ENCODE peak calls at places on chromosomes 2 and 18, in ten cellular contexts. One of them, this sample, is unnamed. For H3K4me1, the result is how much of the 10 kb centered on the place peaks cover.

GRCh38 chr2:239852272-239852671 is 172.9 kb downstream of the NDUFA10 start:
- DNase-seq in PC-3: no peak
- DNase-seq in ovary: no peak
- DNase-seq in Karpas-422: no peak
- DNase-seq in heart right ventricle: no peak
- DNase-seq in CD8-positive, alpha-beta T cell: no peak
- DNase-seq in psoas muscle: no peak
- DNase-seq in naive thymus-derived CD4-positive, alpha-beta T cell: no peak
- DNase-seq in uterus: no peak
- DNase-seq in HCT116: no peak
- DNase-seq in this sample: peak

GRCh38 chr18:50880108-50880465 is 1.2 kb downstream of the ME2 start:
- DNase-seq in PC-3: no peak
- DNase-seq in ovary: no peak
- DNase-seq in Karpas-422: peak
- DNase-seq in heart right ventricle: no peak
- DNase-seq in CD8-positive, alpha-beta T cell: no peak
- DNase-seq in psoas muscle: no peak
- DNase-seq in naive thymus-derived CD4-positive, alpha-beta T cell: no peak
- DNase-seq in uterus: no peak
- DNase-seq in HCT116: no peak
- DNase-seq in this sample: no peak

GRCh38 chr2:200338692-200339091 is 32.2 kb downstream of the SPATS2L start:
- DNase-seq in PC-3: no peak
- DNase-seq in ovary: no peak
- DNase-seq in Karpas-422: no peak
- DNase-seq in heart right ventricle: no peak
- DNase-seq in CD8-positive, alpha-beta T cell: no peak
- DNase-seq in psoas muscle: no peak
- DNase-seq in naive thymus-derived CD4-positive, alpha-beta T cell: no peak
- DNase-seq in uterus: no peak
- DNase-seq in HCT116: no peak
- DNase-seq in this sample: no peak

GRCh38 chr2:25279091-25279651 is 62.6 kb downstream of the DNMT3A start:
- DNase-seq in PC-3: no peak
- DNase-seq in ovary: peak
- DNase-seq in Karpas-422: peak
- DNase-seq in heart right ventricle: peak
- DNase-seq in CD8-positive, alpha-beta T cell: no peak
- DNase-seq in psoas muscle: peak
- DNase-seq in naive thymus-derived CD4-positive, alpha-beta T cell: no peak
- DNase-seq in uterus: peak
- DNase-seq in HCT116: no peak
- DNase-seq in this sample: peak

GRCh38 chr2:170966648-170967396 is 37.8 kb downstream of the GORASP2 start:
- DNase-seq in PC-3: peak
- DNase-seq in ovary: no peak
- DNase-seq in Karpas-422: no peak
- DNase-seq in heart right ventricle: no peak
- DNase-seq in CD8-positive, alpha-beta T cell: no peak
- DNase-seq in psoas muscle: no peak
- DNase-seq in naive thymus-derived CD4-positive, alpha-beta T cell: no peak
- DNase-seq in uterus: no peak
- DNase-seq in HCT116: no peak
- DNase-seq in this sample: peak

GRCh38 chr2:49189512-49190225 is 35.4 kb upstream of the FSHR start:
- DNase-seq in PC-3: no peak
- DNase-seq in ovary: no peak
- DNase-seq in Karpas-422: no peak
- DNase-seq in heart right ventricle: no peak
- DNase-seq in CD8-positive, alpha-beta T cell: no peak
- DNase-seq in psoas muscle: no peak
- DNase-seq in naive thymus-derived CD4-positive, alpha-beta T cell: no peak
- DNase-seq in uterus: no peak
- DNase-seq in HCT116: no peak
- DNase-seq in this sample: no peak

GRCh38 chr2:107721178-107721577 is 105.5 kb upstream of the RGPD4 start:
- DNase-seq in PC-3: no peak
- DNase-seq in ovary: no peak
- DNase-seq in Karpas-422: no peak
- DNase-seq in heart right ventricle: no peak
- DNase-seq in CD8-positive, alpha-beta T cell: no peak
- DNase-seq in psoas muscle: no peak
- DNase-seq in naive thymus-derived CD4-positive, alpha-beta T cell: no peak
- DNase-seq in uterus: no peak
- DNase-seq in HCT116: no peak
- DNase-seq in this sample: no peak

GRCh38 chr2:133264951-133265949 is 303.0 kb downstream of the NCKAP5 start:
- DNase-seq in PC-3: peak
- DNase-seq in ovary: peak
- DNase-seq in Karpas-422: no peak
- DNase-seq in heart right ventricle: peak
- DNase-seq in CD8-positive, alpha-beta T cell: no peak
- DNase-seq in psoas muscle: peak
- DNase-seq in naive thymus-derived CD4-positive, alpha-beta T cell: no peak
- DNase-seq in uterus: no peak
- DNase-seq in HCT116: no peak
- DNase-seq in this sample: peak

DNA sequence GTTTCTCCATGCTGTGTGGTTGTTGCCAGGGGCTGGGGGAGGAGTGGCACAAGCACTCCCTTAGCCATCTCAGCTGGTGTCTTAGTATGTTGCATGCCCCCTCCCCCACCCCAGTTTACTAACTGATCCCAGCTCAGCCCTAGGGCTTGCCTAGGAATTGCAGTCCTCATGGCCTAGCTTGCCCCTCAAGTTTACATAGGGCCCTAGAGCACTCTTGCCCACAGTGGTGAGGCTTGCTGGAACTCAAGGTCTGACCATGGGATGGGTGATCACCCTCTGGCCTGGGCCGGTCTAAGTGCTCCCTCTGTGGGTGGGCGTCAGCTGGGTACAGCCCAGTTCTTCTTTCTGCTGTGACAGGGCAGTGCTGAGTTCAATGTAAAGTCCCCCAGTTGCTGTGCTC is 156.1 kb upstream of the PIEZO2 start:
- DNase-seq in PC-3: no peak
- DNase-seq in ovary: no peak
- DNase-seq in Karpas-422: no peak
- DNase-seq in heart right ventricle: no peak
- DNase-seq in CD8-positive, alpha-beta T cell: no peak
- DNase-seq in psoas muscle: no peak
- DNase-seq in naive thymus-derived CD4-positive, alpha-beta T cell: no peak
- DNase-seq in uterus: no peak
- DNase-seq in HCT116: no peak
- DNase-seq in this sample: no peak
- H3K4me1 ChIP-seq in PC-3: under half
- H3K4me1 ChIP-seq in ovary: under half
- H3K4me1 ChIP-seq in Karpas-422: under half
- H3K4me1 ChIP-seq in heart right ventricle: under half
- H3K4me1 ChIP-seq in CD8-positive, alpha-beta T cell: under half
- H3K4me1 ChIP-seq in psoas muscle: under half
- H3K4me1 ChIP-seq in naive thymus-derived CD4-positive, alpha-beta T cell: under half
- H3K4me1 ChIP-seq in uterus: under half
- H3K4me1 ChIP-seq in HCT116: under half
- H3K4me1 ChIP-seq in this sample: under half

GRCh38 chr2:178479275-178479616 is 846 bp upstream of the FKBP7 start:
- DNase-seq in PC-3: no peak
- DNase-seq in ovary: no peak
- DNase-seq in Karpas-422: no peak
- DNase-seq in heart right ventricle: no peak
- DNase-seq in CD8-positive, alpha-beta T cell: no peak
- DNase-seq in psoas muscle: no peak
- DNase-seq in naive thymus-derived CD4-positive, alpha-beta T cell: no peak
- DNase-seq in uterus: no peak
- DNase-seq in HCT116: no peak
- DNase-seq in this sample: no peak

GRCh38 chr2:178478442-178479274 is at the start of gene FKBP7:
- DNase-seq in PC-3: peak
- DNase-seq in ovary: peak
- DNase-seq in Karpas-422: peak
- DNase-seq in heart right ventricle: peak
- DNase-seq in CD8-positive, alpha-beta T cell: peak
- DNase-seq in psoas muscle: peak
- DNase-seq in naive thymus-derived CD4-positive, alpha-beta T cell: peak
- DNase-seq in uterus: peak
- DNase-seq in HCT116: peak
- DNase-seq in this sample: peak

GRCh38 chr2:178479758-178480226 is 465 bp upstream of the PLEKHA3 start:
- DNase-seq in PC-3: no peak
- DNase-seq in ovary: no peak
- DNase-seq in Karpas-422: no peak
- DNase-seq in heart right ventricle: no peak
- DNase-seq in CD8-positive, alpha-beta T cell: no peak
- DNase-seq in psoas muscle: no peak
- DNase-seq in naive thymus-derived CD4-positive, alpha-beta T cell: no peak
- DNase-seq in uterus: no peak
- DNase-seq in HCT116: no peak
- DNase-seq in this sample: no peak

GRCh38 chr2:178482437-178482836 is 2.2 kb downstream of the PLEKHA3 start:
- DNase-seq in PC-3: no peak
- DNase-seq in ovary: no peak
- DNase-seq in Karpas-422: peak
- DNase-seq in heart right ventricle: no peak
- DNase-seq in CD8-positive, alpha-beta T cell: no peak
- DNase-seq in psoas muscle: no peak
- DNase-seq in naive thymus-derived CD4-positive, alpha-beta T cell: no peak
- DNase-seq in uterus: no peak
- DNase-seq in HCT116: no peak
- DNase-seq in this sample: no peak

DNA sequence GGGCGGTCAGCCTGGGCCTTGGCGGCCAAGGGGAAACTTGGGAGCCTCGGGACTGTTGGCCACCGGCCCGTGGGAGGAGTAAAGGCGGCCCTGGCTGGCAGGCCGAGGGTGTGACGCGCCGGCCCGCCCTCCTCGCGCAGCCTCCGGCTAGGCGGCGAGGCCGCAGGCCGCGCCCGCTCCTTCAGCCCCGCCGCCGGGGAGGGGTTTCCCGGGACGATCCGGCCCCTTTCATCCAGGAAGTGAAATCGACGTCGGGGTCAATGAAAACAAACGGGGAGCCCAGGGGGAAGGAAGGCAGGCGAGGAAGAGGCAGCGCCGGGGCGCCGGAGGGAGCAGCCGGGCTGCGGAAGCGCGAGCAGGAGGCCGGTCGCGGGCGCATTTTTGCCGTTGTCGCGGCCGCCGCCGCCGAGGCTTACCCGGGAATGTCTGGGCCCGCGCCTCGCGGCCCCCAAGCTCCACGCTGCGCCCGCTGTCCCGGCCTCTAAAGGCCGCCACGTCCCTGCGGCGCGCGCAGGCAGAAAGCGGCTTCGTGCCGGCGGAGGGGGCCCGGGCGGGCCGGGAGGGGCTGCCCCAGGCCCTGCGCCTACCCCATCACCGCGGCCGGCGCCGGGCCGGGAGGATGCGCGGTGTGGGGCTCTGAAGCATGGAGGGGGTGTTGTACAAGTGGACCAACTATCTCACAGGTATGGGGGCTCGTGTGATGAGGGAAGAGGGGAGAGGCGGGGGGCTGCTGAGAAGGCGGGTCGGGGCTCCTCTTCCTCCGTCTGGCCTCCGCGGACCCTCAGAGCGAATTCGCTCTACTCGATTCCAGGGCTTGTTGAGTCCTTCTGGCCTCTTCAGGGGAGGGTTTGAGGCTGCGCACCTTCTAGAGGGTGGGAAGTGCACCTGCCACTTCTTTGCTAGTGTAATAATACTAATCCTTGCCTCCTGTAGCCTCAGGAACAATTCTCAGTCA is at the start of gene PLEKHA3:
- DNase-seq in PC-3: peak
- DNase-seq in ovary: peak
- DNase-seq in Karpas-422: peak
- DNase-seq in heart right ventricle: peak
- DNase-seq in CD8-positive, alpha-beta T cell: peak
- DNase-seq in psoas muscle: peak
- DNase-seq in naive thymus-derived CD4-positive, alpha-beta T cell: peak
- DNase-seq in uterus: peak
- DNase-seq in HCT116: peak
- DNase-seq in this sample: peak
- H3K4me1 ChIP-seq in PC-3: under half
- H3K4me1 ChIP-seq in ovary: under half
- H3K4me1 ChIP-seq in Karpas-422: half or more
- H3K4me1 ChIP-seq in heart right ventricle: half or more
- H3K4me1 ChIP-seq in CD8-positive, alpha-beta T cell: under half
- H3K4me1 ChIP-seq in psoas muscle: under half
- H3K4me1 ChIP-seq in naive thymus-derived CD4-positive, alpha-beta T cell: under half
- H3K4me1 ChIP-seq in uterus: under half
- H3K4me1 ChIP-seq in HCT116: under half
- H3K4me1 ChIP-seq in this sample: under half

GRCh38 chr18:13232971-13233565 is 14.5 kb downstream of the LDLRAD4 start:
- DNase-seq in PC-3: no peak
- DNase-seq in ovary: no peak
- DNase-seq in Karpas-422: no peak
- DNase-seq in heart right ventricle: no peak
- DNase-seq in CD8-positive, alpha-beta T cell: no peak
- DNase-seq in psoas muscle: no peak
- DNase-seq in naive thymus-derived CD4-positive, alpha-beta T cell: no peak
- DNase-seq in uterus: no peak
- DNase-seq in HCT116: no peak
- DNase-seq in this sample: no peak

GRCh38 chr18:13234528-13234795 is 15.9 kb downstream of the LDLRAD4 start:
- DNase-seq in PC-3: no peak
- DNase-seq in ovary: no peak
- DNase-seq in Karpas-422: no peak
- DNase-seq in heart right ventricle: no peak
- DNase-seq in CD8-positive, alpha-beta T cell: no peak
- DNase-seq in psoas muscle: no peak
- DNase-seq in naive thymus-derived CD4-positive, alpha-beta T cell: no peak
- DNase-seq in uterus: no peak
- DNase-seq in HCT116: no peak
- DNase-seq in this sample: no peak

GRCh38 chr18:13233746-13234527 is 15.4 kb downstream of the LDLRAD4 start:
- DNase-seq in PC-3: no peak
- DNase-seq in ovary: no peak
- DNase-seq in Karpas-422: no peak
- DNase-seq in heart right ventricle: no peak
- DNase-seq in CD8-positive, alpha-beta T cell: no peak
- DNase-seq in psoas muscle: no peak
- DNase-seq in naive thymus-derived CD4-positive, alpha-beta T cell: no peak
- DNase-seq in uterus: no peak
- DNase-seq in HCT116: no peak
- DNase-seq in this sample: no peak

GRCh38 chr18:13231151-13231550 is 12.6 kb downstream of the LDLRAD4 start:
- DNase-seq in PC-3: no peak
- DNase-seq in ovary: no peak
- DNase-seq in Karpas-422: no peak
- DNase-seq in heart right ventricle: no peak
- DNase-seq in CD8-positive, alpha-beta T cell: no peak
- DNase-seq in psoas muscle: no peak
- DNase-seq in naive thymus-derived CD4-positive, alpha-beta T cell: no peak
- DNase-seq in uterus: no peak
- DNase-seq in HCT116: no peak
- DNase-seq in this sample: no peak

DNA sequence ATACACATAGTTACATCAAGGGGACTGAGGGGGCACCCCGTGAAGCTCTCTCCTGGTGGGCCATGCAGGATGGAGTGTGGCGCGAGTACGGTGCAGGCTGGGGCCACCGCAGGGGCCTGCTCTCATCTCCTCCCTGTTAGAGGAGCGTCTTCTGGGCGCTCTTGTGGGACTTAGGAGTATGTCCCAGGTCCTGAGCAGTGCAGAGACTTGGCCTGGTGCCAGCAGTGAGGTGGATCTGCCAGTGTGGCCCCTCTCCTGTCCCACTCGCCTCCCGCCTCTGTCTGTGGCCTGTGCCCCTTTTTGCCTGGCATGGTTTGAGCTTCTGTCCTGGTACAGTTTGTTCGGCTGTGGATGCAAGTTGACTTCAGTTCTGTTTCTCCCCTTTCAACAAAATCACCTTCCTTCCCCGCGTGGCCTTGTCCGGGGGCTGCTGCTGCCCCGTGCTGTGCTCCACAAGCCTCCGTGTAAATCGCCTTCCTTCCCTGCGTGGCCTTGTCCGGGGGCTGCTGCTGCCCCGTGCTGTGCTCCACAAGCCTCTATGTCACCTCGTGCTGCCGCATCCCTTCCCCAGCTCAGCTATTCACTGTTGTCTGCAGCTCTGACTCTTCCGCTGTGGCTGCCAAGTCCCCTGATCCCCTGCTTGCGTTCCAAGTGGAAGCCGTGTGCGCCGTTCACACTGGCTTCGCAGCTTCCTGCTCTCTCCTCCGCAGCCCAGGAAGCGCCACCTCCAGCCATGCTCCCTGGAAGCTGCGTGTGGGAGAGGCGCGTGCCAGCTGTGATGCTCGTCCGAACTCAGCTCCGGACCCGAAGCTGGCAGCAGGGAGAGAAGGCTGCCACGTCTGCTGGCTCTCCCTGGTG is 13.7 kb downstream of the LDLRAD4 start:
- DNase-seq in PC-3: no peak
- DNase-seq in ovary: no peak
- DNase-seq in Karpas-422: no peak
- DNase-seq in heart right ventricle: peak
- DNase-seq in CD8-positive, alpha-beta T cell: no peak
- DNase-seq in psoas muscle: peak
- DNase-seq in naive thymus-derived CD4-positive, alpha-beta T cell: no peak
- DNase-seq in uterus: peak
- DNase-seq in HCT116: no peak
- DNase-seq in this sample: peak
- H3K4me1 ChIP-seq in PC-3: under half
- H3K4me1 ChIP-seq in ovary: under half
- H3K4me1 ChIP-seq in Karpas-422: under half
- H3K4me1 ChIP-seq in heart right ventricle: half or more
- H3K4me1 ChIP-seq in CD8-positive, alpha-beta T cell: under half
- H3K4me1 ChIP-seq in psoas muscle: under half
- H3K4me1 ChIP-seq in naive thymus-derived CD4-positive, alpha-beta T cell: under half
- H3K4me1 ChIP-seq in uterus: under half
- H3K4me1 ChIP-seq in HCT116: under half
- H3K4me1 ChIP-seq in this sample: under half

GRCh38 chr2:61016392-61017002 is 1.0 kb upstream of the PEX13 start:
- DNase-seq in PC-3: peak
- DNase-seq in ovary: no peak
- DNase-seq in Karpas-422: peak
- DNase-seq in heart right ventricle: no peak
- DNase-seq in CD8-positive, alpha-beta T cell: no peak
- DNase-seq in psoas muscle: no peak
- DNase-seq in naive thymus-derived CD4-positive, alpha-beta T cell: no peak
- DNase-seq in uterus: no peak
- DNase-seq in HCT116: no peak
- DNase-seq in this sample: no peak
- H3K4me1 ChIP-seq in PC-3: under half
- H3K4me1 ChIP-seq in ovary: under half
- H3K4me1 ChIP-seq in Karpas-422: under half
- H3K4me1 ChIP-seq in heart right ventricle: under half
- H3K4me1 ChIP-seq in CD8-positive, alpha-beta T cell: under half
- H3K4me1 ChIP-seq in psoas muscle: under half
- H3K4me1 ChIP-seq in naive thymus-derived CD4-positive, alpha-beta T cell: under half
- H3K4me1 ChIP-seq in uterus: under half
- H3K4me1 ChIP-seq in HCT116: under half
- H3K4me1 ChIP-seq in this sample: under half